ENCODE peak calls at places on chromosomes 7 and 10, in ten cellular contexts. One of them, this sample, is unnamed.

GRCh38 chr10:93080350-93081046 is 6.8 kb downstream of the CYP26A1 start:
- DNase-seq in IMR-90: peak
- DNase-seq in spleen: peak
- DNase-seq in GM12891: peak
- DNase-seq in uterus: no peak
- DNase-seq in HCT116: peak
- DNase-seq in tibial nerve: peak
- DNase-seq in esophagus squamous epithelium: no peak
- DNase-seq in erythroblast: peak
- DNase-seq in ovary: peak
- DNase-seq in this sample: peak

GRCh38 chr7:25840209-25840792 is 311.7 kb upstream of the NFE2L3 start:
- DNase-seq in uterus: no peak
- DNase-seq in IMR-90: no peak
- DNase-seq in erythroblast: no peak
- DNase-seq in HCT116: no peak
- DNase-seq in tibial nerve: no peak
- DNase-seq in GM12891: no peak
- DNase-seq in esophagus squamous epithelium: no peak
- DNase-seq in ovary: no peak
- DNase-seq in spleen: no peak
- DNase-seq in this sample: no peak

GRCh38 chr10:86709786-86710185 is 41.5 kb downstream of the LDB3 start:
- DNase-seq in HCT116: no peak
- DNase-seq in uterus: no peak
- DNase-seq in tibial nerve: no peak
- DNase-seq in erythroblast: no peak
- DNase-seq in ovary: no peak
- DNase-seq in esophagus squamous epithelium: no peak
- DNase-seq in spleen: peak
- DNase-seq in IMR-90: no peak
- DNase-seq in GM12891: no peak
- DNase-seq in this sample: no peak

GRCh38 chr10:100341953-100342626 is 4.9 kb upstream of the SCD start:
- DNase-seq in IMR-90: peak
- DNase-seq in HCT116: peak
- DNase-seq in esophagus squamous epithelium: no peak
- DNase-seq in GM12891: no peak
- DNase-seq in ovary: peak
- DNase-seq in uterus: peak
- DNase-seq in tibial nerve: no peak
- DNase-seq in spleen: no peak
- DNase-seq in erythroblast: peak
- DNase-seq in this sample: peak

GRCh38 chr10:82932426-82932825 is 1057.4 kb downstream of the NRG3 start:
- DNase-seq in GM12891: no peak
- DNase-seq in HCT116: no peak
- DNase-seq in uterus: no peak
- DNase-seq in spleen: no peak
- DNase-seq in IMR-90: no peak
- DNase-seq in tibial nerve: no peak
- DNase-seq in erythroblast: no peak
- DNase-seq in ovary: no peak
- DNase-seq in esophagus squamous epithelium: no peak
- DNase-seq in this sample: no peak

GRCh38 chr10:94076325-94076841 is 82.7 kb downstream of the PLCE1 start:
- DNase-seq in IMR-90: peak
- DNase-seq in spleen: no peak
- DNase-seq in HCT116: no peak
- DNase-seq in erythroblast: no peak
- DNase-seq in esophagus squamous epithelium: no peak
- DNase-seq in uterus: no peak
- DNase-seq in GM12891: no peak
- DNase-seq in ovary: no peak
- DNase-seq in tibial nerve: peak
- DNase-seq in this sample: no peak

GRCh38 chr7:99036531-99037175 is 107.3 kb downstream of the SMURF1 start:
- DNase-seq in tibial nerve: peak
- DNase-seq in erythroblast: peak
- DNase-seq in IMR-90: peak
- DNase-seq in spleen: no peak
- DNase-seq in uterus: peak
- DNase-seq in esophagus squamous epithelium: no peak
- DNase-seq in HCT116: no peak
- DNase-seq in GM12891: no peak
- DNase-seq in ovary: no peak
- DNase-seq in this sample: peak

GRCh38 chr7:5532520-5533335 is 109.1 kb upstream of the TNRC18 start:
- DNase-seq in tibial nerve: no peak
- DNase-seq in IMR-90: no peak
- DNase-seq in spleen: peak
- DNase-seq in uterus: peak
- DNase-seq in esophagus squamous epithelium: no peak
- DNase-seq in HCT116: no peak
- DNase-seq in ovary: peak
- DNase-seq in erythroblast: peak
- DNase-seq in GM12891: peak
- DNase-seq in this sample: no peak

GRCh38 chr10:79244841-79245504 is 102.3 kb upstream of the PPIF start:
- DNase-seq in tibial nerve: no peak
- DNase-seq in erythroblast: no peak
- DNase-seq in uterus: no peak
- DNase-seq in esophagus squamous epithelium: no peak
- DNase-seq in spleen: peak
- DNase-seq in GM12891: no peak
- DNase-seq in HCT116: no peak
- DNase-seq in IMR-90: no peak
- DNase-seq in ovary: no peak
- DNase-seq in this sample: no peak

GRCh38 chr10:73439055-73439454 is 5.7 kb upstream of the MSS51 start:
- DNase-seq in uterus: no peak
- DNase-seq in spleen: no peak
- DNase-seq in HCT116: no peak
- DNase-seq in esophagus squamous epithelium: no peak
- DNase-seq in GM12891: no peak
- DNase-seq in IMR-90: peak
- DNase-seq in tibial nerve: no peak
- DNase-seq in erythroblast: no peak
- DNase-seq in ovary: no peak
- DNase-seq in this sample: no peak

GRCh38 chr10:77898323-77899079 is 28.1 kb downstream of the DLG5 start:
- DNase-seq in spleen: no peak
- DNase-seq in IMR-90: no peak
- DNase-seq in GM12891: no peak
- DNase-seq in HCT116: no peak
- DNase-seq in erythroblast: no peak
- DNase-seq in tibial nerve: no peak
- DNase-seq in uterus: no peak
- DNase-seq in esophagus squamous epithelium: no peak
- DNase-seq in ovary: no peak
- DNase-seq in this sample: peak

GRCh38 chr7:113100091-113100723 is 13.6 kb upstream of the GPR85 start:
- DNase-seq in erythroblast: no peak
- DNase-seq in uterus: peak
- DNase-seq in HCT116: no peak
- DNase-seq in IMR-90: peak
- DNase-seq in GM12891: no peak
- DNase-seq in tibial nerve: no peak
- DNase-seq in ovary: peak
- DNase-seq in spleen: no peak
- DNase-seq in esophagus squamous epithelium: no peak
- DNase-seq in this sample: peak

GRCh38 chr7:46146454-46147255 is 225.6 kb upstream of the IGFBP3 start:
- DNase-seq in erythroblast: no peak
- DNase-seq in IMR-90: peak
- DNase-seq in uterus: no peak
- DNase-seq in HCT116: no peak
- DNase-seq in ovary: no peak
- DNase-seq in tibial nerve: no peak
- DNase-seq in spleen: no peak
- DNase-seq in esophagus squamous epithelium: no peak
- DNase-seq in GM12891: no peak
- DNase-seq in this sample: no peak

GRCh38 chr10:48981310-48981907 is 41.8 kb upstream of the LRRC18 start:
- DNase-seq in GM12891: peak
- DNase-seq in erythroblast: peak
- DNase-seq in ovary: peak
- DNase-seq in spleen: peak
- DNase-seq in esophagus squamous epithelium: no peak
- DNase-seq in tibial nerve: peak
- DNase-seq in HCT116: peak
- DNase-seq in IMR-90: peak
- DNase-seq in uterus: peak
- DNase-seq in this sample: peak

GRCh38 chr7:131844380-131844779 is 288.0 kb upstream of the PODXL start:
- DNase-seq in tibial nerve: no peak
- DNase-seq in IMR-90: no peak
- DNase-seq in esophagus squamous epithelium: no peak
- DNase-seq in ovary: no peak
- DNase-seq in spleen: no peak
- DNase-seq in uterus: no peak
- DNase-seq in erythroblast: no peak
- DNase-seq in HCT116: no peak
- DNase-seq in GM12891: no peak
- DNase-seq in this sample: no peak

GRCh38 chr10:126223512-126224067 is 164.7 kb downstream of the ADAM12 start:
- DNase-seq in IMR-90: no peak
- DNase-seq in HCT116: no peak
- DNase-seq in ovary: no peak
- DNase-seq in erythroblast: no peak
- DNase-seq in spleen: no peak
- DNase-seq in uterus: no peak
- DNase-seq in GM12891: no peak
- DNase-seq in tibial nerve: no peak
- DNase-seq in esophagus squamous epithelium: no peak
- DNase-seq in this sample: no peak

GRCh38 chr10:10786334-10787090 is 231.2 kb upstream of the CELF2 start:
- DNase-seq in tibial nerve: no peak
- DNase-seq in GM12891: no peak
- DNase-seq in erythroblast: no peak
- DNase-seq in ovary: no peak
- DNase-seq in HCT116: no peak
- DNase-seq in IMR-90: peak
- DNase-seq in esophagus squamous epithelium: no peak
- DNase-seq in spleen: no peak
- DNase-seq in uterus: no peak
- DNase-seq in this sample: no peak

GRCh38 chr7:17773289-17773626 is 167.0 kb downstream of the SNX13 start:
- DNase-seq in erythroblast: no peak
- DNase-seq in ovary: no peak
- DNase-seq in IMR-90: peak
- DNase-seq in tibial nerve: peak
- DNase-seq in spleen: no peak
- DNase-seq in esophagus squamous epithelium: no peak
- DNase-seq in uterus: no peak
- DNase-seq in HCT116: no peak
- DNase-seq in GM12891: no peak
- DNase-seq in this sample: peak

DNA sequence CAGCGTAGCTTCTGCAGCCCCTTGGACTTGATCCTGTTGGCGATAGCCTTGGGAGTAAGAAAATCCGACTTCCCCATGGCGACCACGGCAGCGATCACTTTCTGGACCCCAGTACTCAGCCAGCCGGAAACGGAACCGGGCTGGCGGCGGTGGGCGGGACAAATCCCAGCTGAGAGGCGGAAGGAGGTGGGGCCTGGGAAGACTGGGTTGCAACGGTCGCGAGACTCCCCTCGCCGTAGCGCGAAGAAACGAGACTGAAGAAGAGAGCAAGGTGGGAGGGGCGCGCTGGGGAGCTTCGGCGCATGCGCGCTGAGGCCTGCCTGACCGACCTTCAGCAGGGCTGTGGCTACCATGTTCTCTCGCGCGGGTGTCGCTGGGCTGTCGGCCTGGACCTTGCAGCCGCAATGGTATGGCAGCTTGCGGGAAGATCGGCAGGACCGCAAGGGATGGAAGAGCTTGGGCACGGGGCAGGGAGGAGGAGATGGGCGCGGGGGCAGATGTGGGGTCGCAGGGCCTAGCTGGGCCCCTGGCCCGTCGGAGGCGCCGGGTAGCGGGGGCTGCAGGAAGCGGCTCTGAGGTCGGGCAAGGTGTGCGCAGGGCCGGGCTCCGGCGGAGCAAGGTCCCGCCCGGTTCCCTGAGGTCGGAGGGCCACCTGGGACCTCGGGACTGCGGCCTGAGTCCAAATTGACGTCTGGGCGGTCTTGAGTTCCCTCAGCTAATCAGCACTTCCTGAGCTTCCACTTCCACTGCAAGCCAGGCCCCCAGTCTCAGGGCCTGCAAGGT is at the start of the genes ATP5F1C and KIN:
- DNase-seq in esophagus squamous epithelium: peak
- DNase-seq in HCT116: peak
- DNase-seq in uterus: peak
- DNase-seq in erythroblast: peak
- DNase-seq in ovary: peak
- DNase-seq in IMR-90: peak
- DNase-seq in spleen: peak
- DNase-seq in tibial nerve: peak
- DNase-seq in GM12891: peak
- DNase-seq in this sample: peak
- TF ChIP-seq POLR2A in esophagus squamous epithelium: no peak
- TF ChIP-seq POLR2A in HCT116: peak
- TF ChIP-seq POLR2A in uterus: peak
- TF ChIP-seq POLR2A in erythroblast: peak
- TF ChIP-seq POLR2A in ovary: peak
- TF ChIP-seq POLR2A in IMR-90: peak
- TF ChIP-seq POLR2A in spleen: no peak
- TF ChIP-seq POLR2A in tibial nerve: no peak
- TF ChIP-seq POLR2A in GM12891: peak
- TF ChIP-seq POLR2A in this sample: peak

GRCh38 chr7:130363156-130363847 is 17.0 kb upstream of the CPA1 start:
- DNase-seq in ovary: no peak
- DNase-seq in tibial nerve: no peak
- DNase-seq in uterus: no peak
- DNase-seq in GM12891: no peak
- DNase-seq in spleen: no peak
- DNase-seq in IMR-90: peak
- DNase-seq in erythroblast: no peak
- DNase-seq in HCT116: peak
- DNase-seq in esophagus squamous epithelium: no peak
- DNase-seq in this sample: peak
- TF ChIP-seq POLR2A in ovary: no peak
- TF ChIP-seq POLR2A in tibial nerve: no peak
- TF ChIP-seq POLR2A in uterus: no peak
- TF ChIP-seq POLR2A in GM12891: no peak
- TF ChIP-seq POLR2A in spleen: no peak
- TF ChIP-seq POLR2A in IMR-90: no peak
- TF ChIP-seq POLR2A in erythroblast: no peak
- TF ChIP-seq POLR2A in HCT116: no peak
- TF ChIP-seq POLR2A in esophagus squamous epithelium: no peak
- TF ChIP-seq POLR2A in this sample: no peak

GRCh38 chr7:76364198-76364584 is 5.4 kb upstream of the YWHAG start:
- DNase-seq in HCT116: no peak
- DNase-seq in GM12891: no peak
- DNase-seq in esophagus squamous epithelium: no peak
- DNase-seq in erythroblast: peak
- DNase-seq in uterus: peak
- DNase-seq in IMR-90: peak
- DNase-seq in tibial nerve: peak
- DNase-seq in spleen: no peak
- DNase-seq in ovary: no peak
- DNase-seq in this sample: no peak
- TF ChIP-seq POLR2A in HCT116: no peak
- TF ChIP-seq POLR2A in GM12891: no peak
- TF ChIP-seq POLR2A in esophagus squamous epithelium: no peak
- TF ChIP-seq POLR2A in erythroblast: no peak
- TF ChIP-seq POLR2A in uterus: no peak
- TF ChIP-seq POLR2A in IMR-90: no peak
- TF ChIP-seq POLR2A in tibial nerve: peak
- TF ChIP-seq POLR2A in spleen: no peak
- TF ChIP-seq POLR2A in ovary: no peak
- TF ChIP-seq POLR2A in this sample: no peak

GRCh38 chr10:30893208-30893607 is 138.5 kb downstream of the ZNF438 start:
- DNase-seq in tibial nerve: no peak
- DNase-seq in esophagus squamous epithelium: no peak
- DNase-seq in HCT116: no peak
- DNase-seq in ovary: no peak
- DNase-seq in spleen: no peak
- DNase-seq in GM12891: no peak
- DNase-seq in uterus: no peak
- DNase-seq in erythroblast: no peak
- DNase-seq in IMR-90: peak
- DNase-seq in this sample: no peak
- TF ChIP-seq POLR2A in tibial nerve: no peak
- TF ChIP-seq POLR2A in esophagus squamous epithelium: no peak
- TF ChIP-seq POLR2A in HCT116: no peak
- TF ChIP-seq POLR2A in ovary: no peak
- TF ChIP-seq POLR2A in spleen: no peak
- TF ChIP-seq POLR2A in GM12891: no peak
- TF ChIP-seq POLR2A in uterus: no peak
- TF ChIP-seq POLR2A in erythroblast: no peak
- TF ChIP-seq POLR2A in IMR-90: no peak
- TF ChIP-seq POLR2A in this sample: no peak

This sample was measured in adrenal gland.